ENCODE peak calls at places on chromosomes 7 and 10, in four cellular contexts. V, A, U and X are unnamed samples.

GRCh38 chr10:76209135-76209534 is 777.7 kb downstream of the LRMDA start:
- DNase-seq in V (no peak), A (no peak), U (peak; percentile 11), X (no peak)

GRCh38 chr7:42070068-42070467 is 166.9 kb downstream of the GLI3 start:
- DNase-seq in V (no peak), A (no peak), U (no peak), X (no peak)

GRCh38 chr10:78944658-78945333 is 124.0 kb upstream of the ZMIZ1 start:
- DNase-seq in V (peak; percentile 45), A (no peak), U (no peak), X (no peak)

GRCh38 chr10:88898727-88899126 is 18.7 kb downstream of the STAMBPL1 start:
- DNase-seq in V (no peak), A (no peak), U (no peak), X (no peak)

GRCh38 chr10:62306663-62307062 is 38.0 kb upstream of the RTKN2 start:
- DNase-seq in V (no peak), A (peak; percentile 2), U (no peak), X (no peak)

GRCh38 chr7:2199956-2200583 is 32.7 kb downstream of the MAD1L1 start:
- DNase-seq in V (no peak), A (no peak), U (no peak), X (no peak)

GRCh38 chr7:135758531-135758932 is 9.9 kb upstream of the FAM180A start:
- DNase-seq in V (no peak), A (no peak), U (no peak), X (no peak)

GRCh38 chr7:4436361-4436899 is 245.7 kb upstream of the FOXK1 start:
- DNase-seq in V (no peak), A (no peak), U (no peak), X (no peak)

GRCh38 chr7:1397491-1398327 is 61.6 kb downstream of the MICALL2 start:
- DNase-seq in V (no peak), A (no peak), U (no peak), X (no peak)

GRCh38 chr10:127979566-127979965 is 72.7 kb downstream of the PTPRE start:
- DNase-seq in V (no peak), A (no peak), U (no peak), X (no peak)

GRCh38 chr10:113300628-113301027 is 252.2 kb upstream of the HABP2 start:
- DNase-seq in V (no peak), A (no peak), U (no peak), X (no peak)